ENCODE peak calls at places on chromosomes 2 and 18, in ten cellular contexts. One of them, this sample, is unnamed.
A peak's percentile ranks its signal among the peaks of the same experiment; 100 is the strongest.

GRCh38 chr2:58870704-58871103 is 629.6 kb upstream of the FANCL start:
- DNase-seq in suprapubic skin: no peak
- DNase-seq in spleen: no peak
- DNase-seq in cardiac muscle cell: no peak
- DNase-seq in AG09309: no peak
- DNase-seq in pancreas: no peak
- DNase-seq in GM23338: no peak
- DNase-seq in dorsolateral prefrontal cortex: no peak
- DNase-seq in tibial nerve: no peak
- DNase-seq in OCI-LY7: peak; percentile 46
- DNase-seq in this sample: no peak

GRCh38 chr18:79047556-79048244 is 21.5 kb upstream of the ATP9B start:
- DNase-seq in cardiac muscle cell: no peak
- DNase-seq in OCI-LY7: no peak
- DNase-seq in suprapubic skin: no peak
- DNase-seq in AG09309: no peak
- DNase-seq in GM23338: no peak
- DNase-seq in pancreas: no peak
- DNase-seq in spleen: no peak
- DNase-seq in tibial nerve: no peak
- DNase-seq in dorsolateral prefrontal cortex: no peak
- DNase-seq in this sample: no peak

GRCh38 chr2:43134571-43134889 is 91.9 kb downstream of the ZFP36L2 start:
- DNase-seq in OCI-LY7: no peak
- DNase-seq in suprapubic skin: no peak
- DNase-seq in AG09309: no peak
- DNase-seq in cardiac muscle cell: no peak
- DNase-seq in GM23338: no peak
- DNase-seq in tibial nerve: no peak
- DNase-seq in dorsolateral prefrontal cortex: no peak
- DNase-seq in pancreas: no peak
- DNase-seq in spleen: no peak
- DNase-seq in this sample: no peak

GRCh38 chr2:164841719-164842623 is at the start of gene COBLL1:
- DNase-seq in dorsolateral prefrontal cortex: peak; percentile 23
- DNase-seq in OCI-LY7: peak; percentile 29
- DNase-seq in pancreas: peak; percentile 91
- DNase-seq in AG09309: no peak
- DNase-seq in cardiac muscle cell: peak; percentile 67
- DNase-seq in spleen: peak; percentile 92
- DNase-seq in tibial nerve: peak; percentile 42
- DNase-seq in GM23338: peak; percentile 95
- DNase-seq in suprapubic skin: peak; percentile 89
- DNase-seq in this sample: peak; percentile 41

GRCh38 chr2:54772531-54772930 is 49.1 kb downstream of the EML6 start:
- DNase-seq in suprapubic skin: no peak
- DNase-seq in GM23338: no peak
- DNase-seq in AG09309: no peak
- DNase-seq in tibial nerve: no peak
- DNase-seq in cardiac muscle cell: peak; percentile 22
- DNase-seq in spleen: no peak
- DNase-seq in pancreas: no peak
- DNase-seq in dorsolateral prefrontal cortex: no peak
- DNase-seq in OCI-LY7: no peak
- DNase-seq in this sample: no peak

GRCh38 chr18:13464432-13465125 is 246.0 kb downstream of the LDLRAD4 start:
- DNase-seq in GM23338: no peak
- DNase-seq in suprapubic skin: peak; percentile 74
- DNase-seq in dorsolateral prefrontal cortex: no peak
- DNase-seq in cardiac muscle cell: peak; percentile 56
- DNase-seq in spleen: peak; percentile 92
- DNase-seq in pancreas: no peak
- DNase-seq in AG09309: no peak
- DNase-seq in tibial nerve: no peak
- DNase-seq in OCI-LY7: peak; percentile 91
- DNase-seq in this sample: no peak

GRCh38 chr2:238573065-238573778 is 146.5 kb downstream of the ASB1 start:
- DNase-seq in spleen: no peak
- DNase-seq in cardiac muscle cell: no peak
- DNase-seq in GM23338: peak; percentile 68
- DNase-seq in tibial nerve: no peak
- DNase-seq in AG09309: no peak
- DNase-seq in OCI-LY7: peak; percentile 29
- DNase-seq in dorsolateral prefrontal cortex: no peak
- DNase-seq in suprapubic skin: no peak
- DNase-seq in pancreas: no peak
- DNase-seq in this sample: no peak

GRCh38 chr2:128602038-128602698 is 283.5 kb upstream of the HS6ST1 start:
- DNase-seq in tibial nerve: peak; percentile 7
- DNase-seq in GM23338: no peak
- DNase-seq in pancreas: peak; percentile 39
- DNase-seq in OCI-LY7: no peak
- DNase-seq in dorsolateral prefrontal cortex: peak; percentile 4
- DNase-seq in AG09309: no peak
- DNase-seq in spleen: peak; percentile 65
- DNase-seq in suprapubic skin: peak; percentile 35
- DNase-seq in cardiac muscle cell: no peak
- DNase-seq in this sample: no peak

GRCh38 chr2:107804608-107805498 is 21.8 kb upstream of the RGPD4 start:
- DNase-seq in pancreas: no peak
- DNase-seq in dorsolateral prefrontal cortex: no peak
- DNase-seq in tibial nerve: no peak
- DNase-seq in cardiac muscle cell: no peak
- DNase-seq in AG09309: no peak
- DNase-seq in GM23338: no peak
- DNase-seq in spleen: no peak
- DNase-seq in suprapubic skin: no peak
- DNase-seq in OCI-LY7: no peak
- DNase-seq in this sample: no peak

GRCh38 chr2:222547108-222547507 is 108.8 kb downstream of the FARSB start:
- DNase-seq in cardiac muscle cell: no peak
- DNase-seq in spleen: no peak
- DNase-seq in AG09309: no peak
- DNase-seq in tibial nerve: no peak
- DNase-seq in OCI-LY7: no peak
- DNase-seq in suprapubic skin: no peak
- DNase-seq in dorsolateral prefrontal cortex: no peak
- DNase-seq in GM23338: no peak
- DNase-seq in pancreas: no peak
- DNase-seq in this sample: no peak

GRCh38 chr2:222554511-222554910 is 101.4 kb downstream of the FARSB start:
- DNase-seq in spleen: no peak
- DNase-seq in tibial nerve: no peak
- DNase-seq in pancreas: no peak
- DNase-seq in AG09309: no peak
- DNase-seq in cardiac muscle cell: peak; percentile 6
- DNase-seq in GM23338: peak; percentile 20
- DNase-seq in dorsolateral prefrontal cortex: no peak
- DNase-seq in OCI-LY7: no peak
- DNase-seq in suprapubic skin: no peak
- DNase-seq in this sample: no peak

GRCh38 chr2:222545821-222546540 is 109.9 kb downstream of the FARSB start:
- DNase-seq in GM23338: no peak
- DNase-seq in AG09309: no peak
- DNase-seq in tibial nerve: no peak
- DNase-seq in suprapubic skin: no peak
- DNase-seq in pancreas: no peak
- DNase-seq in cardiac muscle cell: no peak
- DNase-seq in dorsolateral prefrontal cortex: no peak
- DNase-seq in OCI-LY7: no peak
- DNase-seq in spleen: no peak
- DNase-seq in this sample: no peak

DNA sequence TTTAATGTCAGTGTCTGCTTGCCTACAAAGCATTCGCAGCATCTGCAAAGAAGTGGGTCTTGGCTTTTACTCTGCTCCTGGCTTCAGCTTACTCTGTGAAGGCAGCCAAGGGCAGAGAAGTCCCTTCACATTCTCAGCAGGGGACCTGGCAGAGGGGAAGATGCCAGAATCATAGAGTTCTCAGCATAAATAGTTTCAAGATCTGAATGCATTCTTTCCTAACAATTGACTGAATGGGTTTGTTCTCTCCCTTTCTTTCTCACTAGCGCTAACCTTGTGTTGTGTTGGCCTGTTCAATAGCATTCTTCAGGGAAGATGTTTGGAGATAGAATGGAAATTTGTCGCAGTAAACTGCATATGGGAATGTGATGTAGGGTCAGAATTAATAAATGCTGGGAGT is 106.9 kb downstream of the FARSB start:
- DNase-seq in cardiac muscle cell: peak; percentile 27
- DNase-seq in dorsolateral prefrontal cortex: no peak
- DNase-seq in AG09309: no peak
- DNase-seq in tibial nerve: no peak
- DNase-seq in GM23338: peak; percentile 87
- DNase-seq in OCI-LY7: no peak
- DNase-seq in pancreas: no peak
- DNase-seq in spleen: no peak
- DNase-seq in suprapubic skin: no peak
- DNase-seq in this sample: peak; percentile 84
- H3K4me3 ChIP-seq in cardiac muscle cell: no peak overlapping the region
- H3K4me3 ChIP-seq in dorsolateral prefrontal cortex: no peak overlapping the region
- H3K4me3 ChIP-seq in AG09309: no peak overlapping the region
- H3K4me3 ChIP-seq in tibial nerve: no peak overlapping the region
- H3K4me3 ChIP-seq in GM23338: no peak overlapping the region
- H3K4me3 ChIP-seq in OCI-LY7: no peak overlapping the region
- H3K4me3 ChIP-seq in pancreas: no peak overlapping the region
- H3K4me3 ChIP-seq in spleen: no peak overlapping the region
- H3K4me3 ChIP-seq in suprapubic skin: no peak overlapping the region
- H3K4me3 ChIP-seq in this sample: no peak overlapping the region

DNA sequence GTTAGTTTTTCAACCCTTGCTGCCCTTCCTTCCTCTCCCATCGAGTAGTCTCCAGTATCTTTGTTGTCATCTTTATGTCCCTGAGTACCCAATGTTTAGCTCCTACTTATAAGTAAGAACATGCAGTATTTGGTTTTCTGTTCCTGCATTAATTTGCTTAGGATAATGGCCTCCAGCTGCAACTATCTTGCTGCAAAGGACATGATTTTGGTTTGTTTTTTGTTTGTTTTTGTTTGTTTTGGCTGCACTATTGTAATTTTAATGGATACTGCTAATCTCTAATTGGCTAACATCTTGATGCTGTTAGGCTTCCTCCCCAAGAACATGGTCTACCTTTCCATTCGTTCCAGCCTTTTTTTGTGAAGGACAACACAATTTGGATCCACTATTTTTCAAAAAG is 31.2 kb upstream of the HNRNPLL start:
- DNase-seq in pancreas: no peak
- DNase-seq in dorsolateral prefrontal cortex: no peak
- DNase-seq in cardiac muscle cell: no peak
- DNase-seq in AG09309: no peak
- DNase-seq in suprapubic skin: no peak
- DNase-seq in tibial nerve: no peak
- DNase-seq in spleen: no peak
- DNase-seq in OCI-LY7: no peak
- DNase-seq in GM23338: no peak
- DNase-seq in this sample: no peak
- H3K4me3 ChIP-seq in pancreas: no peak overlapping the region
- H3K4me3 ChIP-seq in dorsolateral prefrontal cortex: no peak overlapping the region
- H3K4me3 ChIP-seq in cardiac muscle cell: no peak overlapping the region
- H3K4me3 ChIP-seq in AG09309: no peak overlapping the region
- H3K4me3 ChIP-seq in suprapubic skin: no peak overlapping the region
- H3K4me3 ChIP-seq in tibial nerve: no peak overlapping the region
- H3K4me3 ChIP-seq in spleen: no peak overlapping the region
- H3K4me3 ChIP-seq in OCI-LY7: no peak overlapping the region
- H3K4me3 ChIP-seq in GM23338: no peak overlapping the region
- H3K4me3 ChIP-seq in this sample: no peak overlapping the region

DNA sequence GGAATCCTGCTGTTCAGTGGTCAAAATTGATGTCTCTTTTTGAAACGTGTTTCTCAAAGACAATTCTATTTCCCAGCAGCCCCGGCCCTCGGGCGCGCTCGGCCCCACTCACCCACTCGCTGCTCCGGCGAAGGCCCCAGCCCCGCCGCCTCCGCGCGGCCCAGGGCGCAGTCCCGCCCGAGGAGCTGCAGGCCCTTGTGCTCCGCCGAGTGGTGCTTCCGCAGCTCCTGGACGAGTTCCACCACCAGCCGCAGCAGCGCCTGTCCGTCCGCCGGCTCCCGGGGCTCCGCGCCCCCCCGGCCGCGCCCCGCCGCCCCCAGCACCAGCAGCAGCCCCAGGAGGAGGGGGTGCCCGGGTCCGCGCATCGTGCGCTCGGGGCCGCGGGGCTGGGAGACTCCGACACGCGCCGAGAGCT is 413 bp downstream of the ALKAL2 start:
- DNase-seq in AG09309: no peak
- DNase-seq in GM23338: peak; percentile 67
- DNase-seq in tibial nerve: no peak
- DNase-seq in suprapubic skin: no peak
- DNase-seq in dorsolateral prefrontal cortex: no peak
- DNase-seq in cardiac muscle cell: peak; percentile 52
- DNase-seq in spleen: no peak
- DNase-seq in pancreas: no peak
- DNase-seq in OCI-LY7: no peak
- DNase-seq in this sample: no peak
- H3K4me3 ChIP-seq in AG09309: no peak overlapping the region
- H3K4me3 ChIP-seq in GM23338: peak overlapping the region; percentile 65
- H3K4me3 ChIP-seq in tibial nerve: peak overlapping the region; percentile 43
- H3K4me3 ChIP-seq in suprapubic skin: peak overlapping the region; percentile 61
- H3K4me3 ChIP-seq in dorsolateral prefrontal cortex: peak overlapping the region; percentile 49
- H3K4me3 ChIP-seq in cardiac muscle cell: peak overlapping the region; percentile 24
- H3K4me3 ChIP-seq in spleen: peak overlapping the region; percentile 49
- H3K4me3 ChIP-seq in pancreas: peak overlapping the region; percentile 44
- H3K4me3 ChIP-seq in OCI-LY7: no peak overlapping the region
- H3K4me3 ChIP-seq in this sample: peak overlapping the region; percentile 17

GRCh38 chr18:21826196-21826595 is 85.6 kb downstream of the MIB1 start:
- DNase-seq in OCI-LY7: no peak
- DNase-seq in AG09309: peak; percentile 31
- DNase-seq in pancreas: no peak
- DNase-seq in cardiac muscle cell: peak; percentile 66
- DNase-seq in dorsolateral prefrontal cortex: no peak
- DNase-seq in GM23338: no peak
- DNase-seq in tibial nerve: no peak
- DNase-seq in spleen: no peak
- DNase-seq in suprapubic skin: no peak
- DNase-seq in this sample: peak; percentile 57
- H3K4me3 ChIP-seq in OCI-LY7: no peak overlapping the region
- H3K4me3 ChIP-seq in AG09309: no peak overlapping the region
- H3K4me3 ChIP-seq in pancreas: no peak overlapping the region
- H3K4me3 ChIP-seq in cardiac muscle cell: peak overlapping the region; percentile 56
- H3K4me3 ChIP-seq in dorsolateral prefrontal cortex: no peak overlapping the region
- H3K4me3 ChIP-seq in GM23338: no peak overlapping the region
- H3K4me3 ChIP-seq in tibial nerve: no peak overlapping the region
- H3K4me3 ChIP-seq in spleen: no peak overlapping the region
- H3K4me3 ChIP-seq in suprapubic skin: no peak overlapping the region
- H3K4me3 ChIP-seq in this sample: no peak overlapping the region

DNA sequence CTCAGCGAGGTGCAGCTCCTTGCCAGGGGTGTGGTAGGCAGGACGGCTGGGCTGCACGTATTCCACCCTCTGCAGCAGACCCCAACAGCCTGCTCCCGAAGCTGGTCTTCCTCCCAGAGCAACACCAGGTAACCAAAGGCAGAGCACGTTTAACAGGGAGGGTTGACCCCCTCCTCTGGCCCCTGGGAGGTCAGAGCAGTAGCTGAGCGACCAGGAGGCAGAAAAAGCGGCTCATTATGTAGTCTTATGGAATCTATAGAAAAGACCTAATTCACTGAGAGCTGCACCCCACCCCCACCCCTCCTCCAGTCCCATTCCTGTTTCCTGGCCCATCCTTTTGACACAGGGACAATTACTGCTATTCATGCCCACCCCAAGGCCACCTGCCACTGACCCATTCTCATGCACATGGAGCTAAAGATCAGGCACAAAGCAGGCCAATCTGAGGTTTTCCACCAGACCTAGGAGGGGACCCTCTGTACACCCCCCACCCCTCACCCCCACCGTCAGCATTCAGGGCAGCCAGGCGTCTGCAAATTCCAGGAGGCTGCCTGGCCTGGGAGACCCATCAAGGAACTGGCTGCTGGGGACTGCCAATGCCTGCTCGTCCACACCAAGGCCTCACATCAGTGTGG is 60.9 kb upstream of the FZD7 start:
- DNase-seq in pancreas: no peak
- DNase-seq in OCI-LY7: no peak
- DNase-seq in dorsolateral prefrontal cortex: no peak
- DNase-seq in spleen: no peak
- DNase-seq in suprapubic skin: no peak
- DNase-seq in GM23338: peak; percentile 90
- DNase-seq in AG09309: no peak
- DNase-seq in tibial nerve: no peak
- DNase-seq in cardiac muscle cell: no peak
- DNase-seq in this sample: no peak
- H3K4me3 ChIP-seq in pancreas: no peak overlapping the region
- H3K4me3 ChIP-seq in OCI-LY7: no peak overlapping the region
- H3K4me3 ChIP-seq in dorsolateral prefrontal cortex: no peak overlapping the region
- H3K4me3 ChIP-seq in spleen: no peak overlapping the region
- H3K4me3 ChIP-seq in suprapubic skin: no peak overlapping the region
- H3K4me3 ChIP-seq in GM23338: peak overlapping the region; percentile 51
- H3K4me3 ChIP-seq in AG09309: no peak overlapping the region
- H3K4me3 ChIP-seq in tibial nerve: no peak overlapping the region
- H3K4me3 ChIP-seq in cardiac muscle cell: no peak overlapping the region
- H3K4me3 ChIP-seq in this sample: no peak overlapping the region

This sample was measured in astrocyte of the cerebellum.